ENCODE peak calls at places on chromosomes 16 and 17, in nine cellular contexts. C, D, J, E, T, Y, F, Z and K are unnamed samples.

GRCh38 chr16:72536673-72537435 is 364.9 kb upstream of the PMFBP1 start:
- DNase-seq in Y (no peak), F (no peak), T (peak; percentile 34), D (no peak), C (no peak), Z (no peak), J (peak; percentile 30), E (peak; percentile 40), K (peak; percentile 59)

GRCh38 chr17:72119963-72120877 is 600 bp upstream of the SOX9 start:
- DNase-seq in D (peak; percentile 72), F (no peak), Z (peak; percentile 73), J (no peak), E (peak; percentile 87), T (peak; percentile 77), Y (peak; percentile 52), C (peak; percentile 19), K (no peak)

GRCh38 chr16:50244140-50244503 is 22.2 kb upstream of the ADCY7 start:
- DNase-seq in F (no peak), J (no peak), E (no peak), C (no peak), Z (no peak), Y (no peak), T (no peak), D (no peak), K (no peak)

GRCh38 chr17:73228748-73229236 is 32.9 kb downstream of the CPSF4L start:
- DNase-seq in Y (peak; percentile 73), T (peak; percentile 88), E (peak; percentile 94), F (peak; percentile 26), Z (peak; percentile 36), J (peak; percentile 33), D (no peak), C (peak; percentile 58), K (peak; percentile 50)

GRCh38 chr16:54282202-54282922 is 4.2 kb downstream of the IRX3 start:
- DNase-seq in E (peak; percentile 19), C (peak; percentile 55), F (no peak), Z (peak; percentile 81), T (peak; percentile 37), Y (peak; percentile 65), D (peak; percentile 88), J (no peak), K (no peak)

GRCh38 chr17:39972271-39972670 is 8.3 kb upstream of the PSMD3 start:
- DNase-seq in J (no peak), T (no peak), Z (no peak), D (no peak), F (no peak), Y (no peak), E (peak; percentile 40), C (no peak), K (no peak)

GRCh38 chr17:75771334-75772281 is 6.6 kb upstream of the GALK1 start:
- DNase-seq in Y (no peak), Z (no peak), D (peak; percentile 32), C (no peak), F (no peak), J (no peak), E (peak; percentile 61), T (peak; percentile 44), K (no peak)

GRCh38 chr16:54584121-54584520 is 297.5 kb upstream of the IRX3 start:
- DNase-seq in Z (no peak), D (no peak), E (no peak), C (no peak), T (no peak), Y (no peak), F (no peak), J (no peak), K (no peak)

GRCh38 chr17:71942626-71943025 is 178.2 kb upstream of the SOX9 start:
- DNase-seq in D (no peak), F (no peak), Z (no peak), C (no peak), J (no peak), Y (no peak), T (no peak), E (no peak), K (no peak)

GRCh38 chr17:37067555-37068111 is 118.9 kb downstream of the AATF start:
- DNase-seq in Y (peak; percentile 47), F (no peak), J (peak; percentile 42), Z (peak; percentile 42), D (no peak), C (no peak), T (peak; percentile 78), E (peak; percentile 90), K (peak; percentile 23)

GRCh38 chr17:16215002-16215272 is 397 bp downstream of the NCOR1 start:
- DNase-seq in E (peak; percentile 50), Z (peak; percentile 69), Y (peak; percentile 47), J (no peak), C (peak; percentile 24), F (no peak), T (peak; percentile 24), D (peak; percentile 86), K (no peak)

GRCh38 chr16:35011-35775 is 18.2 kb downstream of the POLR3K start:
- DNase-seq in C (no peak), D (no peak), E (no peak), Y (no peak), T (no peak), Z (peak; percentile 0), F (no peak), J (no peak), K (no peak)

GRCh38 chr16:25110392-25110947 is 1.1 kb upstream of the LCMT1 start:
- DNase-seq in D (no peak), J (no peak), E (peak; percentile 7), Z (no peak), Y (no peak), F (no peak), T (no peak), C (no peak), K (no peak)

GRCh38 chr16:11916524-11917285 is 949 bp upstream of the GSPT1 start:
- DNase-seq in F (no peak), J (no peak), Z (no peak), C (no peak), Y (no peak), D (no peak), E (peak; percentile 68), T (no peak), K (no peak)

GRCh38 chr17:42387663-42388380 is 420 bp downstream of the STAT3 start:
- DNase-seq in F (no peak), Y (peak; percentile 61), Z (peak; percentile 78), D (peak; percentile 78), C (peak; percentile 36), J (no peak), E (peak; percentile 40), T (no peak), K (no peak)

GRCh38 chr17:68089881-68090280 is 54.3 kb downstream of the KPNA2 start:
- DNase-seq in C (peak; percentile 72), J (no peak), Y (peak; percentile 68), T (peak; percentile 46), E (peak; percentile 39), D (peak; percentile 72), F (peak; percentile 27), Z (no peak), K (no peak)

GRCh38 chr16:13994239-13995106 is 74.5 kb downstream of the ERCC4 start:
- DNase-seq in T (no peak), F (no peak), Z (no peak), C (peak; percentile 75), J (no peak), Y (peak; percentile 55), D (no peak), E (peak; percentile 20), K (no peak)

GRCh38 chr16:6020162-6020980 is 922.8 kb upstream of the EEF2KMT start:
- DNase-seq in T (no peak), D (no peak), C (no peak), Z (peak; percentile 12), Y (no peak), F (no peak), E (no peak), J (no peak), K (no peak)
- H3K4me3 ChIP-seq in T (no peak overlapping the region), D (no peak overlapping the region), C (no peak overlapping the region), Z (peak overlapping the region; percentile 59), Y (no peak overlapping the region), F (no peak overlapping the region), E (no peak overlapping the region), J (no peak overlapping the region), K (no peak overlapping the region)

GRCh38 chr17:13113821-13114525 is 96.1 kb upstream of the ELAC2 start:
- DNase-seq in D (no peak), F (no peak), J (no peak), Z (no peak), Y (no peak), T (no peak), C (no peak), E (no peak), K (no peak)

GRCh38 chr17:13118311-13118710 is 100.5 kb upstream of the ELAC2 start:
- DNase-seq in F (no peak), J (no peak), T (no peak), Z (no peak), Y (no peak), E (no peak), C (no peak), D (no peak), K (no peak)

GRCh38 chr17:13117616-13118015 is 99.8 kb upstream of the ELAC2 start:
- DNase-seq in F (no peak), C (no peak), Y (no peak), D (no peak), Z (no peak), T (no peak), J (no peak), E (no peak), K (no peak)

GRCh38 chr17:13114601-13115024 is 96.8 kb upstream of the ELAC2 start:
- DNase-seq in C (peak; percentile 10), E (peak; percentile 54), D (no peak), J (peak; percentile 24), F (no peak), T (peak; percentile 39), Z (peak; percentile 84), Y (peak; percentile 26), K (peak; percentile 77)
- TF ChIP-seq CTCF in C (peak; percentile 63), E (peak; percentile 93), D (peak; percentile 66), J (peak; percentile 95), F (peak; percentile 69), T (peak; percentile 78), Z (peak; percentile 77), Y (peak; percentile 79), K (peak; percentile 99)

DNA sequence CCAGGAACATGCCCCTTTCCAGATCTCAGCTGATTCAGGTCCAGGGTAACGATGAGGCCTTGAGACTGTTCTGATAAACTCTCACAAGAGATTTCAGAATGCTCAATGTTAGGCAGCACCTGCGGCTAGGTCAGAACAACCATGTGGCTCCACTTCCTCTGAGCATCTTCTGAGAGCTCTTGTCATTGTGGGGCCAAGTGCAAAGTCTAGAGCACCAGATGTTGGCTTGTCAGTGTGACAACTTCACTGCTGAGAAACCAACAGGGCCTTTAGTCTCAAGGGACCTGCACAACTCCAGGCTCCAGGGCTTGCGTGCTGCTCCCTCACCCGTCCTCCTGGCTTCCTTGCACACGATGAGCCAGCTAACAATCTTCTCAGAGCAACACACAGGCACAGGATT is 29.0 kb downstream of the FCSK start:
- DNase-seq in E (no peak), T (no peak), Y (no peak), C (no peak), J (no peak), F (peak; percentile 26), D (no peak), Z (no peak), K (no peak)
- H3K4me3 ChIP-seq in E (no peak overlapping the region), T (no peak overlapping the region), Y (no peak overlapping the region), C (no peak overlapping the region), J (no peak overlapping the region), F (no peak overlapping the region), D (no peak overlapping the region), Z (no peak overlapping the region), K (no peak overlapping the region)

GRCh38 chr16:9226924-9227323 is 135.5 kb downstream of the HAPSTR1 start:
- DNase-seq in T (no peak), F (no peak), Y (no peak), E (no peak), J (no peak), Z (no peak), C (no peak), D (no peak), K (no peak)

GRCh38 chr16:9219811-9220210 is 128.4 kb downstream of the HAPSTR1 start:
- DNase-seq in J (no peak), Z (no peak), D (no peak), C (no peak), E (no peak), F (no peak), T (no peak), Y (no peak), K (no peak)

GRCh38 chr16:9225527-9226316 is 134.3 kb downstream of the HAPSTR1 start:
- DNase-seq in C (no peak), Y (no peak), D (no peak), Z (peak; percentile 78), F (no peak), E (no peak), J (no peak), T (peak; percentile 0), K (no peak)
- TF ChIP-seq CTCF in C (peak; percentile 23), Y (peak; percentile 10), D (peak; percentile 20), Z (peak; percentile 70), F (peak; percentile 67), E (peak; percentile 23), J (peak; percentile 40), T (peak; percentile 9), K (peak; percentile 18)